ENCODE peak calls at places on chromosomes 3 and 15, in six cellular contexts. One of them, this sample, is unnamed.
A peak's percentile ranks its signal among the peaks of the same experiment; 100 is the strongest.

GRCh38 chr3:160413613-160414248 is 14.3 kb downstream of the SMC4 start:
- DNase-seq in retinal pigment epithelial cell: peak; percentile 39
- DNase-seq in AG04450: peak; percentile 74
- DNase-seq in A673: peak; percentile 81
- DNase-seq in ELR: peak; percentile 85
- DNase-seq in AG10803: peak; percentile 84
- DNase-seq in this sample: peak; percentile 80

GRCh38 chr3:8872291-8872690 is 91.0 kb downstream of the RAD18 start:
- DNase-seq in ELR: no peak
- DNase-seq in retinal pigment epithelial cell: no peak
- DNase-seq in AG10803: peak; percentile 28
- DNase-seq in AG04450: no peak
- DNase-seq in A673: no peak
- DNase-seq in this sample: peak; percentile 46

GRCh38 chr15:69757186-69757585 is 304.6 kb downstream of the RPLP1 start:
- DNase-seq in retinal pigment epithelial cell: no peak
- DNase-seq in A673: no peak
- DNase-seq in AG10803: no peak
- DNase-seq in ELR: peak; percentile 47
- DNase-seq in AG04450: no peak
- DNase-seq in this sample: no peak

GRCh38 chr3:111989061-111989678 is 9.6 kb upstream of the TAGLN3 start:
- DNase-seq in A673: peak; percentile 71
- DNase-seq in AG04450: peak; percentile 32
- DNase-seq in ELR: peak; percentile 83
- DNase-seq in retinal pigment epithelial cell: no peak
- DNase-seq in AG10803: peak; percentile 72
- DNase-seq in this sample: peak; percentile 65

GRCh38 chr3:149678365-149678948 is 20.6 kb upstream of the WWTR1 start:
- DNase-seq in retinal pigment epithelial cell: peak; percentile 41
- DNase-seq in ELR: peak; percentile 61
- DNase-seq in A673: peak; percentile 67
- DNase-seq in AG10803: no peak
- DNase-seq in AG04450: no peak
- DNase-seq in this sample: peak; percentile 51

GRCh38 chr3:48232734-48233133 is 8.2 kb upstream of the ZNF589 start:
- DNase-seq in AG10803: peak; percentile 66
- DNase-seq in ELR: peak; percentile 74
- DNase-seq in A673: peak; percentile 85
- DNase-seq in retinal pigment epithelial cell: peak; percentile 68
- DNase-seq in AG04450: no peak
- DNase-seq in this sample: peak; percentile 75

GRCh38 chr3:73513260-73513659 is 111.5 kb downstream of the PDZRN3 start:
- DNase-seq in AG04450: no peak
- DNase-seq in retinal pigment epithelial cell: no peak
- DNase-seq in AG10803: no peak
- DNase-seq in A673: no peak
- DNase-seq in ELR: no peak
- DNase-seq in this sample: no peak

GRCh38 chr3:11438636-11439035 is 166.4 kb downstream of the ATG7 start:
- DNase-seq in A673: no peak
- DNase-seq in AG10803: no peak
- DNase-seq in ELR: no peak
- DNase-seq in retinal pigment epithelial cell: no peak
- DNase-seq in AG04450: no peak
- DNase-seq in this sample: no peak

GRCh38 chr3:38987456-38987855 is 64.3 kb downstream of the SCN11A start:
- DNase-seq in A673: no peak
- DNase-seq in ELR: peak; percentile 4
- DNase-seq in retinal pigment epithelial cell: no peak
- DNase-seq in AG04450: no peak
- DNase-seq in AG10803: no peak
- DNase-seq in this sample: no peak

GRCh38 chr3:79361748-79362378 is 405.9 kb downstream of the ROBO1 start:
- DNase-seq in A673: peak; percentile 58
- DNase-seq in AG10803: peak; percentile 45
- DNase-seq in AG04450: peak; percentile 15
- DNase-seq in retinal pigment epithelial cell: no peak
- DNase-seq in ELR: peak; percentile 72
- DNase-seq in this sample: peak; percentile 61

GRCh38 chr3:182683335-182684257 is 109.7 kb upstream of the ATP11B start:
- DNase-seq in retinal pigment epithelial cell: peak; percentile 43
- DNase-seq in ELR: peak; percentile 78
- DNase-seq in A673: peak; percentile 84
- DNase-seq in AG10803: peak; percentile 62
- DNase-seq in AG04450: peak; percentile 29
- DNase-seq in this sample: peak; percentile 69

GRCh38 chr3:67389176-67389575 is 265.2 kb downstream of the SUCLG2 start:
- DNase-seq in A673: no peak
- DNase-seq in AG04450: no peak
- DNase-seq in ELR: no peak
- DNase-seq in AG10803: peak; percentile 27
- DNase-seq in retinal pigment epithelial cell: no peak
- DNase-seq in this sample: no peak

GRCh38 chr15:89863918-89864317 is 29.9 kb downstream of the AP3S2 start:
- DNase-seq in ELR: no peak
- DNase-seq in retinal pigment epithelial cell: no peak
- DNase-seq in A673: no peak
- DNase-seq in AG04450: no peak
- DNase-seq in AG10803: peak; percentile 25
- DNase-seq in this sample: no peak

GRCh38 chr3:43870110-43870509 is 179.4 kb downstream of the ABHD5 start:
- DNase-seq in AG04450: peak; percentile 26
- DNase-seq in A673: peak; percentile 63
- DNase-seq in AG10803: peak; percentile 73
- DNase-seq in retinal pigment epithelial cell: peak; percentile 85
- DNase-seq in ELR: peak; percentile 88
- DNase-seq in this sample: peak; percentile 85

GRCh38 chr3:180085122-180085710 is 48.5 kb upstream of the PEX5L start:
- DNase-seq in A673: no peak
- DNase-seq in AG04450: no peak
- DNase-seq in AG10803: no peak
- DNase-seq in retinal pigment epithelial cell: no peak
- DNase-seq in ELR: no peak
- DNase-seq in this sample: no peak

GRCh38 chr3:16137044-16137443 is 37.4 kb upstream of the GALNT15 start:
- DNase-seq in A673: no peak
- DNase-seq in ELR: no peak
- DNase-seq in retinal pigment epithelial cell: no peak
- DNase-seq in AG10803: no peak
- DNase-seq in AG04450: no peak
- DNase-seq in this sample: peak; percentile 24

GRCh38 chr15:74390552-74391288 is 23.3 kb upstream of the CYP11A1 start:
- DNase-seq in AG04450: no peak
- DNase-seq in AG10803: no peak
- DNase-seq in retinal pigment epithelial cell: no peak
- DNase-seq in A673: no peak
- DNase-seq in ELR: no peak
- DNase-seq in this sample: no peak

GRCh38 chr3:70556056-70556455 is 243.6 kb upstream of the MDFIC2 start:
- DNase-seq in retinal pigment epithelial cell: no peak
- DNase-seq in ELR: no peak
- DNase-seq in AG10803: no peak
- DNase-seq in A673: no peak
- DNase-seq in AG04450: no peak
- DNase-seq in this sample: no peak

GRCh38 chr3:20401253-20401652 is 215.2 kb upstream of the SGO1 start:
- DNase-seq in A673: no peak
- DNase-seq in ELR: no peak
- DNase-seq in retinal pigment epithelial cell: no peak
- DNase-seq in AG10803: peak; percentile 2
- DNase-seq in AG04450: no peak
- DNase-seq in this sample: peak; percentile 30

GRCh38 chr15:71730277-71731144 is 79.8 kb upstream of the NR2E3 start:
- DNase-seq in retinal pigment epithelial cell: peak; percentile 39
- DNase-seq in AG10803: peak; percentile 74
- DNase-seq in A673: peak; percentile 64
- DNase-seq in ELR: peak; percentile 74
- DNase-seq in AG04450: peak; percentile 44
- DNase-seq in this sample: peak; percentile 72

GRCh38 chr3:172903642-172904041 is 153.1 kb downstream of the ECT2 start:
- DNase-seq in retinal pigment epithelial cell: no peak
- DNase-seq in AG04450: no peak
- DNase-seq in AG10803: no peak
- DNase-seq in ELR: no peak
- DNase-seq in A673: peak; percentile 11
- DNase-seq in this sample: no peak

GRCh38 chr15:69297642-69298353 is 914 bp upstream of the PAQR5 start:
- DNase-seq in A673: no peak
- DNase-seq in AG04450: no peak
- DNase-seq in AG10803: no peak
- DNase-seq in ELR: no peak
- DNase-seq in retinal pigment epithelial cell: no peak
- DNase-seq in this sample: no peak

This sample was measured in EL.